ENCODE peak calls at places on chromosomes 5 and 9, in six cellular contexts. Y is AML-193, E is neural crest cell, F is pons, Q is astrocyte, I is COR-L47. Z is an unnamed sample.

GRCh38 chr5:107869459-107870115 is 198.8 kb upstream of the EFNA5 start:
- DNase-seq in Y (no peak), E (no peak), F (no peak), Q (peak; percentile 85), I (no peak), Z (peak; percentile 8)

GRCh38 chr5:157247267-157247666 is 18.7 kb upstream of the CYFIP2 start:
- DNase-seq in Y (no peak), E (no peak), F (no peak), Q (no peak), I (no peak), Z (no peak)

GRCh38 chr9:91374939-91375338 is 13.2 kb upstream of the AUH start:
- DNase-seq in Y (no peak), E (no peak), F (no peak), Q (peak; percentile 87), I (no peak), Z (no peak)

GRCh38 chr9:90078988-90079457 is 474.2 kb downstream of the GADD45G start:
- DNase-seq in Y (no peak), E (no peak), F (no peak), Q (no peak), I (no peak), Z (no peak)

GRCh38 chr9:86202338-86202882 is 57.0 kb downstream of the C9orf153 start:
- DNase-seq in Y (peak; percentile 56), E (no peak), F (peak; percentile 54), Q (peak; percentile 27), I (peak; percentile 31), Z (peak; percentile 40)

GRCh38 chr5:50711280-50711679 is 44.8 kb downstream of the PARP8 start:
- DNase-seq in Y (peak; percentile 47), E (no peak), F (peak; percentile 61), Q (no peak), I (no peak), Z (no peak)

GRCh38 chr5:55603947-55604346 is 69.2 kb upstream of the PLPP1 start:
- DNase-seq in Y (no peak), E (no peak), F (peak; percentile 92), Q (peak; percentile 66), I (no peak), Z (peak; percentile 69)

GRCh38 chr9:83992407-83992806 is 11.8 kb downstream of the RMI1 start:
- DNase-seq in Y (no peak), E (no peak), F (no peak), Q (no peak), I (peak; percentile 15), Z (no peak)

GRCh38 chr5:6185574-6185973 is 192.8 kb downstream of the MED10 start:
- DNase-seq in Y (no peak), E (no peak), F (no peak), Q (no peak), I (no peak), Z (no peak)

GRCh38 chr9:38443181-38443580 is 18.9 kb upstream of the IGFBPL1 start:
- DNase-seq in Y (no peak), E (no peak), F (no peak), Q (no peak), I (no peak), Z (no peak)

GRCh38 chr5:171616002-171616780 is 169.4 kb upstream of the SMIM23 start:
- DNase-seq in Y (no peak), E (no peak), F (no peak), Q (no peak), I (no peak), Z (no peak)

GRCh38 chr5:10705736-10706135 is 55.3 kb downstream of the DAP start:
- DNase-seq in Y (no peak), E (no peak), F (no peak), Q (peak; percentile 41), I (no peak), Z (no peak)

GRCh38 chr5:75681125-75681830 is 36.0 kb downstream of the POC5 start:
- DNase-seq in Y (peak; percentile 50), E (no peak), F (peak; percentile 77), Q (peak; percentile 30), I (peak; percentile 32), Z (peak; percentile 61)

GRCh38 chr9:84230355-84231136 is 110.0 kb downstream of the SLC28A3 start:
- DNase-seq in Y (no peak), E (peak; percentile 16), F (peak; percentile 29), Q (peak; percentile 25), I (no peak), Z (no peak)

GRCh38 chr9:94588681-94589080 is 4.9 kb downstream of the FBP2 start:
- DNase-seq in Y (no peak), E (no peak), F (no peak), Q (no peak), I (no peak), Z (no peak)

GRCh38 chr5:67515020-67515689 is 318.6 kb upstream of the CD180 start:
- DNase-seq in Y (no peak), E (no peak), F (no peak), Q (no peak), I (no peak), Z (no peak)

GRCh38 chr9:122912671-122912963 is 506 bp downstream of the ZBTB6 start:
- DNase-seq in Y (no peak), E (no peak), F (no peak), Q (no peak), I (no peak), Z (no peak)

GRCh38 chr5:141674747-141675146 is 7.3 kb downstream of the ARAP3 start:
- DNase-seq in Y (no peak), E (no peak), F (no peak), Q (no peak), I (no peak), Z (peak; percentile 93)

GRCh38 chr9:134206317-134207300 is 42.2 kb upstream of the RNU6ATAC start:
- DNase-seq in Y (no peak), E (no peak), F (no peak), Q (no peak), I (no peak), Z (no peak)

GRCh38 chr5:178232124-178232919 is at the start of gene PHYKPL:
- DNase-seq in Y (peak; percentile 55), E (peak; percentile 57), F (peak; percentile 43), Q (peak; percentile 51), I (peak; percentile 74), Z (peak; percentile 80)

GRCh38 chr5:74042559-74043357 is 416.8 kb downstream of the ARHGEF28 start:
- DNase-seq in Y (no peak), E (no peak), F (no peak), Q (peak; percentile 82), I (no peak), Z (no peak)

GRCh38 chr9:93655621-93656425 is 79.4 kb downstream of the PHF2 start:
- DNase-seq in Y (no peak), E (no peak), F (no peak), Q (no peak), I (no peak), Z (no peak)

GRCh38 chr5:168039485-168040005 is 251.9 kb upstream of the WWC1 start:
- DNase-seq in Y (no peak), E (no peak), F (no peak), Q (no peak), I (peak; percentile 4), Z (no peak)

GRCh38 chr9:17536027-17536426 is 42.8 kb upstream of the SH3GL2 start:
- DNase-seq in Y (no peak), E (no peak), F (no peak), Q (no peak), I (no peak), Z (no peak)

GRCh38 chr5:79225026-79225425 is 10.9 kb upstream of the JMY start:
- DNase-seq in Y (no peak), E (no peak), F (no peak), Q (peak; percentile 21), I (no peak), Z (no peak)

GRCh38 chr5:59703789-59704188 is 189.7 kb downstream of the PDE4D start:
- DNase-seq in Y (no peak), E (no peak), F (no peak), Q (no peak), I (no peak), Z (no peak)

GRCh38 chr5:83577036-83577636 is 105.6 kb downstream of the VCAN start:
- DNase-seq in Y (no peak), E (no peak), F (no peak), Q (peak; percentile 70), I (no peak), Z (no peak)

GRCh38 chr9:71778085-71778484 is 9.8 kb upstream of the CEMIP2 start:
- DNase-seq in Y (no peak), E (no peak), F (no peak), Q (no peak), I (no peak), Z (no peak)

GRCh38 chr5:127040779-127041520 is 10.6 kb upstream of the MARCHF3 start:
- DNase-seq in Y (no peak), E (no peak), F (no peak), Q (peak; percentile 75), I (no peak), Z (peak; percentile 97)

GRCh38 chr9:134594376-134594941 is 47.1 kb upstream of the COL5A1 start:
- DNase-seq in Y (no peak), E (no peak), F (no peak), Q (no peak), I (no peak), Z (no peak)

GRCh38 chr9:127976498-127976897 is 4.3 kb downstream of the EEIG1 start:
- DNase-seq in Y (no peak), E (no peak), F (peak; percentile 6), Q (no peak), I (peak; percentile 83), Z (no peak)

GRCh38 chr5:142296914-142297417 is 27.9 kb downstream of the SPRY4 start:
- DNase-seq in Y (no peak), E (no peak), F (no peak), Q (peak; percentile 90), I (no peak), Z (peak; percentile 65)

GRCh38 chr5:57010786-57011185 is 58.9 kb upstream of the MIER3 start:
- DNase-seq in Y (no peak), E (no peak), F (no peak), Q (no peak), I (no peak), Z (no peak)

GRCh38 chr5:173001229-173001841 is 17.8 kb downstream of the ATP6V0E1 start:
- DNase-seq in Y (no peak), E (no peak), F (no peak), Q (no peak), I (no peak), Z (no peak)

GRCh38 chr5:110441035-110441434 is 285.4 kb downstream of the TMEM232 start:
- DNase-seq in Y (peak; percentile 5), E (no peak), F (peak; percentile 31), Q (peak; percentile 18), I (peak; percentile 17), Z (no peak)

GRCh38 chr5:77306531-77306930 is 96.1 kb downstream of the PDE8B start:
- DNase-seq in Y (no peak), E (no peak), F (no peak), Q (no peak), I (no peak), Z (no peak)

GRCh38 chr5:145944328-145944727 is 8.0 kb downstream of the SH3RF2 start:
- DNase-seq in Y (no peak), E (no peak), F (no peak), Q (no peak), I (no peak), Z (no peak)

GRCh38 chr5:158976035-158976434 is 123.7 kb downstream of the EBF1 start:
- DNase-seq in Y (no peak), E (no peak), F (no peak), Q (peak; percentile 94), I (no peak), Z (peak; percentile 52)

GRCh38 chr5:74885170-74885569 is 19.0 kb upstream of the FAM169A start:
- DNase-seq in Y (no peak), E (no peak), F (no peak), Q (peak; percentile 62), I (no peak), Z (no peak)

GRCh38 chr5:6448622-6449464 is at the start of gene UBE2QL1:
- DNase-seq in Y (no peak), E (peak; percentile 11), F (no peak), Q (no peak), I (peak; percentile 48), Z (no peak)

Z was measured in HAP-1.